ENCODE peak calls at places on chromosomes 6 and 20, in ten cellular contexts. P is dorsolateral prefrontal cortex, S is epithelial cell of esophagus, E is fibroblast of lung, U is right lobe of liver, Z is Panc1, T is astrocyte of the spinal cord, X is uterus, V is SK-N-SH, I is A549. C is an unnamed sample.

GRCh38 chr20:38139156-38139912 is 25.7 kb downstream of the TGM2 start:
- DNase-seq in T (no peak), S (no peak), V (no peak), X (no peak), U (peak), I (no peak), E (no peak), Z (no peak), P (no peak), C (peak)

GRCh38 chr20:6882911-6883310 is 115.4 kb downstream of the BMP2 start:
- DNase-seq in P (no peak), T (peak), E (no peak), Z (no peak), S (peak), V (no peak), I (no peak), U (no peak), X (no peak), C (no peak)

GRCh38 chr6:18425218-18425617 is 38.1 kb downstream of the RNF144B start:
- DNase-seq in Z (no peak), E (no peak), P (no peak), U (no peak), S (peak), X (no peak), T (no peak), V (no peak), I (no peak), C (no peak)

GRCh38 chr6:31794866-31795615 is 511 bp downstream of the VARS1 start:
- DNase-seq in X (no peak), T (peak), P (no peak), V (peak), Z (no peak), U (peak), I (no peak), E (no peak), S (no peak), C (no peak)

GRCh38 chr20:54119744-54120143 is 49.4 kb upstream of the BCAS1 start:
- DNase-seq in Z (no peak), I (no peak), S (no peak), T (no peak), E (no peak), V (no peak), U (no peak), P (no peak), X (no peak), C (no peak)

GRCh38 chr20:59933849-59934585 is 580 bp upstream of the SYCP2 start:
- DNase-seq in S (peak), Z (peak), I (peak), P (peak), T (peak), U (peak), E (peak), V (peak), X (peak), C (peak)

GRCh38 chr6:30789606-30790005 is 45.3 kb upstream of the IER3 start:
- DNase-seq in X (no peak), I (no peak), V (no peak), U (no peak), E (no peak), S (no peak), Z (no peak), P (no peak), T (no peak), C (no peak)

GRCh38 chr6:154292855-154293519 is 63.6 kb downstream of the IPCEF1 start:
- DNase-seq in I (peak), Z (peak), E (peak), U (no peak), V (peak), P (no peak), X (no peak), T (peak), S (peak), C (no peak)

GRCh38 chr6:163579111-163579879 is 164.8 kb downstream of the QKI start:
- DNase-seq in Z (no peak), V (no peak), X (no peak), P (peak), I (no peak), T (no peak), E (no peak), U (no peak), S (no peak), C (peak)

GRCh38 chr6:138517635-138518034 is 18.3 kb upstream of the NHSL1 start:
- DNase-seq in E (peak), P (peak), V (peak), T (no peak), S (peak), Z (no peak), X (peak), I (peak), U (no peak), C (no peak)

GRCh38 chr6:14731638-14732037 is 514.2 kb upstream of the JARID2 start:
- DNase-seq in X (no peak), U (no peak), S (no peak), E (no peak), T (no peak), V (no peak), P (no peak), Z (no peak), I (no peak), C (no peak)

GRCh38 chr6:154460306-154461071 is 50.0 kb downstream of the CNKSR3 start:
- DNase-seq in Z (no peak), U (no peak), V (no peak), T (peak), X (no peak), E (peak), S (peak), I (no peak), P (no peak), C (no peak)

GRCh38 chr6:108156938-108157233 is 8.9 kb upstream of the NR2E1 start:
- DNase-seq in I (no peak), U (no peak), P (no peak), Z (no peak), V (no peak), X (no peak), T (no peak), S (no peak), E (no peak), C (no peak)

GRCh38 chr6:125738276-125738675 is 11.2 kb upstream of the HEY2 start:
- DNase-seq in Z (no peak), P (no peak), U (no peak), T (no peak), V (no peak), I (no peak), X (no peak), E (no peak), S (no peak), C (no peak)

GRCh38 chr6:90907931-90908655 is 321.2 kb upstream of the MAP3K7 start:
- DNase-seq in U (no peak), S (peak), Z (no peak), P (no peak), E (no peak), T (no peak), X (no peak), I (no peak), V (no peak), C (no peak)

GRCh38 chr6:168075787-168076202 is 3.2 kb downstream of the FRMD1 start:
- DNase-seq in T (no peak), P (no peak), V (no peak), X (no peak), I (no peak), U (no peak), Z (no peak), E (no peak), S (no peak), C (no peak)

GRCh38 chr6:105805581-105806023 is 280.5 kb upstream of the PRDM1 start:
- DNase-seq in U (no peak), I (no peak), P (no peak), Z (no peak), X (no peak), S (no peak), V (no peak), T (no peak), E (peak), C (no peak)

GRCh38 chr20:38685853-38686473 is 38.3 kb upstream of the SLC32A1 start:
- DNase-seq in P (no peak), S (peak), I (peak), V (no peak), X (no peak), T (peak), Z (no peak), U (peak), E (peak), C (peak)

GRCh38 chr20:57619053-57619831 is 984 bp downstream of the ZBP1 start:
- DNase-seq in I (no peak), X (no peak), P (no peak), S (no peak), E (no peak), V (no peak), Z (no peak), T (no peak), U (peak), C (peak)

GRCh38 chr20:61973515-61974356 is 91.9 kb downstream of the TAF4 start:
- DNase-seq in U (no peak), Z (no peak), I (no peak), S (no peak), V (no peak), X (no peak), P (no peak), E (no peak), T (no peak), C (no peak)

GRCh38 chr6:88165877-88166492 is at the start of gene CNR1:
- DNase-seq in X (peak), P (peak), U (peak), S (peak), E (peak), V (peak), T (no peak), I (peak), Z (no peak), C (peak)

GRCh38 chr6:80249897-80250296 is 143.4 kb downstream of the BCKDHB start:
- DNase-seq in V (no peak), S (no peak), E (no peak), Z (no peak), P (no peak), X (no peak), I (no peak), U (no peak), T (no peak), C (no peak)

GRCh38 chr6:141199074-141199473 is 933.7 kb upstream of the GJE1 start:
- DNase-seq in S (no peak), I (no peak), X (no peak), U (no peak), Z (no peak), V (no peak), E (peak), T (peak), P (no peak), C (no peak)

GRCh38 chr20:697826-698225 is 22.2 kb upstream of the SCRT2 start:
- DNase-seq in I (no peak), T (no peak), E (no peak), Z (no peak), V (no peak), P (no peak), U (no peak), X (no peak), S (no peak), C (no peak)

GRCh38 chr20:699811-700338 is 24.3 kb upstream of the SCRT2 start:
- DNase-seq in E (no peak), T (no peak), S (no peak), V (peak), I (no peak), P (peak), X (no peak), U (peak), Z (no peak), C (no peak)

GRCh38 chr20:703010-703409 is 27.4 kb upstream of the SCRT2 start:
- DNase-seq in X (no peak), E (no peak), U (no peak), P (no peak), T (no peak), S (no peak), I (no peak), Z (no peak), V (no peak), C (no peak)

GRCh38 chr20:701401-702129 is 26.0 kb upstream of the SCRT2 start:
- DNase-seq in S (no peak), I (no peak), V (no peak), X (no peak), P (no peak), Z (no peak), E (no peak), U (no peak), T (no peak), C (no peak)

GRCh38 chr20:699342-699741 is 23.7 kb upstream of the SCRT2 start:
- DNase-seq in T (no peak), S (no peak), U (no peak), Z (no peak), V (no peak), P (no peak), E (no peak), X (no peak), I (no peak), C (no peak)
- H3K4me3 ChIP-seq in T (no peak), S (no peak), U (no peak), Z (no peak), V (no peak), P (no peak), E (no peak), X (no peak), I (no peak), C (no peak)

DNA sequence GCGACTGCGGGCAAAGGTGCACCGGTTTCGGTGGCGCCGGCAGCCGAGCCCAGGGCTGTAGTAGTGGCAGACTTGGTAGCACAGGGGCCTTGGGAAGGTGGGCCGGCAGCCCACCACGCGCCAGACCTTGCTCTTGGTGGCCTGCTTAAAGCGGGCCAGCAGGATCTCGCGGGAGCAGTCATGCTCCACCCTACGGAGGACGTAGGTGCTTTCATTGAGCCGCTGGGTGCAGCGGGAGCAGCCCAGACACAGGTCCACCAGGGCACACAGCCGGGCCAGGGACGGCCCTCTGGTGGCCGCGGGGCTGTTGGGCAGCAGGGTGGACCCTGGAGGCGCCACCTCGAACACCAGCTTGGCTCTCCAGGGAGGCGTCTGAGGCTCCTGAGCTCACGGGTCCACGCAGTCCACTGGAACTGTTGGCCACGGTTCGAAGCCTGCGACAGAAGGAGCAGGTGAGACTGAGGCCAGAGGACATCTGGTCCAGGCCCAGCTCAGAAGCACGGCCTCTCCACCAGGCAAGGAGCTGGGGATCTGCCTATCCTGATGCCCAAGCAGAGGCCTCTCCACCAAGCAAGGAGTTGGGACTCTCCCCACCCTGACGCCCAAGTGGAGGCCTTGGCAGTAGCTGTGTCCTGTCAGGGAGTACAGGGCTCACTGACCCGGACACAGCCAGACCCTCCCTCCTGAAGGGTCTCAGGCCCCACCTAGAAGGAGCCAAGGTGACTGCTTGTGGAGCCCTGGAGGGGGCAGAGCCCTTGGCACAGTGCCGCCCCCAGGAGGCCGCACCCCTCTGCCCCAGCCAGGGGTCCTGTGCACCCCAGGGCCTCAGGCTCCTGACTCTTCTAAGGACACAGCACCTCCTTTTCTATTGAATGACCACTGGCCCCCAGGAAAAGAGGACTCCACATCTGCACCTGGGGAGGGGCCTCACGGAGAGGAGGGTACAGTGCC is 976 bp downstream of the HELZ2 start:
- DNase-seq in Z (no peak), T (no peak), V (peak), P (no peak), S (no peak), U (no peak), I (peak), E (no peak), X (no peak), C (no peak)
- TF ChIP-seq CTCF in Z (peak), T (peak), V (peak), P (no peak), S (no peak), U (no peak), I (peak), E (no peak), X (no peak), C (no peak)

DNA sequence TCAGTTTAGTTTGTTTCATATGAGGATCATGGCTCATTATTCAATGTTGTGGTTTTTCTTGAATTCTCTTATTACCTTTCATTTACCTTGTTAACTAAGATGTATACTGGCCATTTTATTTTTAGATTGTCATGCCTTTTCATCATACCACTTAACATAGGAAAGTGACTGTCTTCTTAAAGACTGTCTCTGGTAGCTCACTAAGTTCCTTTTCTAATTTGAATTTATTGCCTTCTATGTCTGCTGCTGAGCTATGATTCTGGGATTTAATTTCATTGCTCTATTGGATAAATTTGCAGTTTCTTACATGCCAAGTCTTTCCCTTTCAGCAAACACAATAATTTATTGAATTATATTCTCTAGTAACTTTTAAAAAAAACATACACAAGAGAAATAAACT is 49.5 kb upstream of the ANKEF1 start:
- DNase-seq in P (no peak), E (no peak), V (no peak), T (no peak), I (no peak), S (no peak), Z (no peak), X (no peak), U (no peak), C (no peak)
- H3K4me3 ChIP-seq in P (no peak), E (no peak), V (no peak), T (no peak), I (no peak), S (no peak), Z (no peak), X (no peak), U (no peak), C (no peak)

GRCh38 chr20:21129861-21130260 is 4.0 kb downstream of the KIZ start:
- DNase-seq in U (no peak), S (no peak), V (no peak), X (no peak), Z (no peak), I (no peak), P (no peak), E (no peak), T (no peak), C (no peak)
- TF ChIP-seq CTCF in U (no peak), S (no peak), V (no peak), X (no peak), Z (peak), I (no peak), P (peak), E (no peak), T (no peak), C (no peak)

GRCh38 chr6:128569737-128570438 is 49.5 kb upstream of the PTPRK start:
- DNase-seq in T (peak), I (peak), U (no peak), X (no peak), E (peak), Z (peak), S (peak), P (no peak), V (no peak), C (no peak)
- H3K4me3 ChIP-seq in T (no peak), I (no peak), U (no peak), X (no peak), E (no peak), Z (peak), S (peak), P (no peak), V (no peak), C (no peak)

DNA sequence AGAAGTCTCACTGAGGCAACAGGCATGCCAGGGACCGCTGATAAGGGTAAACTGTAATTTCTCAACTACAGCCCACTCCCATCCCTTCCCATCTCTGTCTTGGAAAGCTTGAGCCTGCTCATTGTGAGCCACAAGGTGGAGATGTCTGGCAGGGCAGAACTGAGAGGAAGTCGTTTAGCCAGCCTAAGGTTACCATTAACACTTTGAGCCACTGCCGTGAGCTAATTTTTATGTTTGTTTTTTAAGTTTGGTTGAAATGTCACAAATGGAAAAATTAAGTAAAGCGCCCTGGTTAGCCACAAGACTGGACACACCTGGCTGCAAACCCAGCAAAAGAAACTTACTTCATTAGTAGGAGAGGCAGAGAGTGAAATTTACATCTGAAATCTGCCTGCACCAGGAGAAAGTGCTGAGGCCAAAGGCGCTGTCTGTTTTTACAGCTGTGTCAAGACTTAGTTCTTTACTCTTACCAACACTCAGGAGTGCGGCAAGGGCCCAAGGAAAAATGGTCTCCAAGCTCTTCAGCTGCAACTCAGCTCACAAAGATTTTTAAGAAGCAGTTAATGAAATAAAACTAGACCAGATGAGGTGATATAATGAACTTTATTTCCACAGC is 50.0 kb upstream of the FAM83C start:
- DNase-seq in V (no peak), E (peak), U (no peak), X (no peak), S (no peak), P (no peak), T (peak), Z (no peak), I (no peak), C (no peak)
- TF ChIP-seq CTCF in V (peak), E (peak), U (no peak), X (no peak), S (peak), P (no peak), T (peak), Z (peak), I (no peak), C (no peak)

GRCh38 chr6:147179809-147180208 is 24.4 kb upstream of the STXBP5 start:
- DNase-seq in P (no peak), I (no peak), S (no peak), Z (no peak), T (no peak), V (no peak), X (no peak), E (no peak), U (no peak), C (no peak)
- H3K4me3 ChIP-seq in P (no peak), I (no peak), S (no peak), Z (no peak), T (no peak), V (no peak), X (no peak), E (no peak), U (no peak), C (no peak)

C was measured in upper lobe of right lung.